ENCODE peak calls at places on chromosomes 12 and 14, in seven cellular contexts. W is activated T-cell treated with anti-CD3 and anti-CD28 coated beads, Interleukin-2, amount 50 U/mL, for 72 hours; R is glutamatergic neuron; F is PC-3; U is adipocyte; V is heart right ventricle; A is NCI-H1694. X is an unnamed sample.

GRCh38 chr14:69719501-69719951 is 47.4 kb upstream of the SRSF5 start:
- DNase-seq in W (no peak), R (no peak), F (no peak), U (peak; percentile 88), V (no peak), A (no peak), X (no peak)

GRCh38 chr12:7090222-7090998 is 1.8 kb downstream of the C1R start:
- DNase-seq in W (no peak), R (no peak), F (no peak), U (no peak), V (no peak), A (no peak), X (no peak)

GRCh38 chr14:51604078-51604477 is 47.6 kb upstream of the FRMD6 start:
- DNase-seq in W (no peak), R (no peak), F (no peak), U (peak; percentile 87), V (no peak), A (no peak), X (no peak)

GRCh38 chr12:45446013-45446412 is 230.1 kb downstream of the ANO6 start:
- DNase-seq in W (no peak), R (no peak), F (no peak), U (no peak), V (no peak), A (no peak), X (no peak)

GRCh38 chr14:56299306-56299984 is 181.2 kb downstream of the PELI2 start:
- DNase-seq in W (no peak), R (no peak), F (no peak), U (no peak), V (no peak), A (no peak), X (no peak)

GRCh38 chr14:64572721-64573508 is 23.2 kb downstream of the PPP1R36 start:
- DNase-seq in W (no peak), R (no peak), F (no peak), U (peak; percentile 68), V (no peak), A (no peak), X (no peak)

GRCh38 chr14:54252072-54252730 is 144.6 kb upstream of the CDKN3 start:
- DNase-seq in W (no peak), R (no peak), F (peak; percentile 100), U (peak; percentile 54), V (no peak), A (no peak), X (peak; percentile 63)

GRCh38 chr14:33657478-33657877 is 293.4 kb downstream of the EGLN3 start:
- DNase-seq in W (no peak), R (no peak), F (peak; percentile 32), U (no peak), V (no peak), A (no peak), X (no peak)

GRCh38 chr14:94356379-94357056 is 31.9 kb downstream of the SERPINA1 start:
- DNase-seq in W (no peak), R (no peak), F (no peak), U (no peak), V (no peak), A (no peak), X (no peak)

X was measured in HepG2.